ENCODE peak calls at places on chromosomes 3 and 15, in ten cellular contexts. One of them, this sample, is unnamed.

GRCh38 chr3:21624514-21624913 is 126.5 kb downstream of the ZNF385D start:
- DNase-seq in CD8-positive, alpha-beta T cell: no peak
- DNase-seq in iPS-NIHi11: no peak
- DNase-seq in EL: no peak
- DNase-seq in NCI-H1105: no peak
- DNase-seq in activated CD4-positive, alpha-beta T cell treated with anti-CD3 and anti-CD28 coated beads for 1 hour: no peak
- DNase-seq in ACHN: no peak
- DNase-seq in HS-27A: no peak
- DNase-seq in H7: no peak
- DNase-seq in HTR-8/SVneo: no peak
- DNase-seq in this sample: no peak

GRCh38 chr3:171824824-171825221 is 14.5 kb upstream of the PLD1 start:
- DNase-seq in ACHN: peak; percentile 49
- DNase-seq in iPS-NIHi11: no peak
- DNase-seq in CD8-positive, alpha-beta T cell: no peak
- DNase-seq in EL: no peak
- DNase-seq in activated CD4-positive, alpha-beta T cell treated with anti-CD3 and anti-CD28 coated beads for 1 hour: no peak
- DNase-seq in HTR-8/SVneo: no peak
- DNase-seq in NCI-H1105: no peak
- DNase-seq in HS-27A: no peak
- DNase-seq in H7: no peak
- DNase-seq in this sample: no peak

GRCh38 chr3:152364237-152364636 is 95.5 kb downstream of the MBNL1 start:
- DNase-seq in H7: no peak
- DNase-seq in EL: no peak
- DNase-seq in HTR-8/SVneo: no peak
- DNase-seq in iPS-NIHi11: no peak
- DNase-seq in activated CD4-positive, alpha-beta T cell treated with anti-CD3 and anti-CD28 coated beads for 1 hour: no peak
- DNase-seq in CD8-positive, alpha-beta T cell: no peak
- DNase-seq in NCI-H1105: no peak
- DNase-seq in HS-27A: no peak
- DNase-seq in ACHN: no peak
- DNase-seq in this sample: no peak

GRCh38 chr3:114274929-114275328 is 18.9 kb upstream of the TIGIT start:
- DNase-seq in HS-27A: no peak
- DNase-seq in CD8-positive, alpha-beta T cell: no peak
- DNase-seq in HTR-8/SVneo: no peak
- DNase-seq in H7: no peak
- DNase-seq in ACHN: peak; percentile 8
- DNase-seq in iPS-NIHi11: no peak
- DNase-seq in EL: peak; percentile 25
- DNase-seq in activated CD4-positive, alpha-beta T cell treated with anti-CD3 and anti-CD28 coated beads for 1 hour: no peak
- DNase-seq in NCI-H1105: no peak
- DNase-seq in this sample: no peak

GRCh38 chr15:55799287-55800212 is 56.6 kb upstream of the PRTG start:
- DNase-seq in EL: peak; percentile 65
- DNase-seq in ACHN: peak; percentile 58
- DNase-seq in NCI-H1105: no peak
- DNase-seq in HTR-8/SVneo: peak; percentile 75
- DNase-seq in H7: peak; percentile 75
- DNase-seq in CD8-positive, alpha-beta T cell: no peak
- DNase-seq in HS-27A: no peak
- DNase-seq in iPS-NIHi11: peak; percentile 73
- DNase-seq in activated CD4-positive, alpha-beta T cell treated with anti-CD3 and anti-CD28 coated beads for 1 hour: no peak
- DNase-seq in this sample: peak; percentile 38

GRCh38 chr3:134340362-134340997 is 33.8 kb downstream of the AMOTL2 start:
- DNase-seq in HTR-8/SVneo: no peak
- DNase-seq in activated CD4-positive, alpha-beta T cell treated with anti-CD3 and anti-CD28 coated beads for 1 hour: no peak
- DNase-seq in EL: no peak
- DNase-seq in CD8-positive, alpha-beta T cell: no peak
- DNase-seq in ACHN: no peak
- DNase-seq in NCI-H1105: no peak
- DNase-seq in iPS-NIHi11: no peak
- DNase-seq in HS-27A: no peak
- DNase-seq in H7: no peak
- DNase-seq in this sample: no peak

GRCh38 chr3:102074951-102075350 is 225.6 kb downstream of the NFKBIZ start:
- DNase-seq in EL: no peak
- DNase-seq in ACHN: no peak
- DNase-seq in activated CD4-positive, alpha-beta T cell treated with anti-CD3 and anti-CD28 coated beads for 1 hour: no peak
- DNase-seq in iPS-NIHi11: no peak
- DNase-seq in CD8-positive, alpha-beta T cell: no peak
- DNase-seq in HTR-8/SVneo: no peak
- DNase-seq in HS-27A: no peak
- DNase-seq in H7: no peak
- DNase-seq in NCI-H1105: no peak
- DNase-seq in this sample: no peak

GRCh38 chr15:58985443-58985842 is 2.0 kb upstream of the RNF111 start:
- DNase-seq in CD8-positive, alpha-beta T cell: no peak
- DNase-seq in NCI-H1105: no peak
- DNase-seq in HTR-8/SVneo: no peak
- DNase-seq in EL: peak; percentile 27
- DNase-seq in H7: peak; percentile 48
- DNase-seq in ACHN: no peak
- DNase-seq in activated CD4-positive, alpha-beta T cell treated with anti-CD3 and anti-CD28 coated beads for 1 hour: no peak
- DNase-seq in HS-27A: no peak
- DNase-seq in iPS-NIHi11: peak; percentile 20
- DNase-seq in this sample: no peak

GRCh38 chr3:195249858-195250464 is 21.0 kb downstream of the XXYLT1 start:
- DNase-seq in activated CD4-positive, alpha-beta T cell treated with anti-CD3 and anti-CD28 coated beads for 1 hour: no peak
- DNase-seq in CD8-positive, alpha-beta T cell: peak; percentile 21
- DNase-seq in HS-27A: no peak
- DNase-seq in ACHN: no peak
- DNase-seq in NCI-H1105: no peak
- DNase-seq in EL: no peak
- DNase-seq in H7: no peak
- DNase-seq in iPS-NIHi11: no peak
- DNase-seq in HTR-8/SVneo: no peak
- DNase-seq in this sample: no peak

GRCh38 chr15:81297147-81297572 is 26.8 kb downstream of the STARD5 start:
- DNase-seq in ACHN: peak; percentile 42
- DNase-seq in activated CD4-positive, alpha-beta T cell treated with anti-CD3 and anti-CD28 coated beads for 1 hour: no peak
- DNase-seq in CD8-positive, alpha-beta T cell: no peak
- DNase-seq in iPS-NIHi11: no peak
- DNase-seq in NCI-H1105: no peak
- DNase-seq in EL: peak; percentile 37
- DNase-seq in H7: no peak
- DNase-seq in HS-27A: peak; percentile 68
- DNase-seq in HTR-8/SVneo: peak; percentile 22
- DNase-seq in this sample: peak; percentile 68

GRCh38 chr3:12017487-12017886 is 13.3 kb downstream of the SYN2 start:
- DNase-seq in CD8-positive, alpha-beta T cell: no peak
- DNase-seq in iPS-NIHi11: no peak
- DNase-seq in HTR-8/SVneo: no peak
- DNase-seq in EL: no peak
- DNase-seq in ACHN: no peak
- DNase-seq in NCI-H1105: no peak
- DNase-seq in H7: no peak
- DNase-seq in activated CD4-positive, alpha-beta T cell treated with anti-CD3 and anti-CD28 coated beads for 1 hour: no peak
- DNase-seq in HS-27A: no peak
- DNase-seq in this sample: no peak

GRCh38 chr3:39170461-39170860 is 17.1 kb upstream of the CSRNP1 start:
- DNase-seq in HS-27A: no peak
- DNase-seq in activated CD4-positive, alpha-beta T cell treated with anti-CD3 and anti-CD28 coated beads for 1 hour: no peak
- DNase-seq in H7: peak; percentile 73
- DNase-seq in EL: no peak
- DNase-seq in iPS-NIHi11: peak; percentile 46
- DNase-seq in CD8-positive, alpha-beta T cell: no peak
- DNase-seq in HTR-8/SVneo: no peak
- DNase-seq in ACHN: no peak
- DNase-seq in NCI-H1105: no peak
- DNase-seq in this sample: no peak

GRCh38 chr15:101206173-101206572 is 45.7 kb downstream of the CHSY1 start:
- DNase-seq in HTR-8/SVneo: no peak
- DNase-seq in EL: peak; percentile 66
- DNase-seq in iPS-NIHi11: no peak
- DNase-seq in NCI-H1105: no peak
- DNase-seq in ACHN: no peak
- DNase-seq in H7: no peak
- DNase-seq in activated CD4-positive, alpha-beta T cell treated with anti-CD3 and anti-CD28 coated beads for 1 hour: peak; percentile 70
- DNase-seq in HS-27A: no peak
- DNase-seq in CD8-positive, alpha-beta T cell: no peak
- DNase-seq in this sample: no peak

GRCh38 chr3:81295906-81296305 is 465.5 kb downstream of the GBE1 start:
- DNase-seq in activated CD4-positive, alpha-beta T cell treated with anti-CD3 and anti-CD28 coated beads for 1 hour: no peak
- DNase-seq in NCI-H1105: no peak
- DNase-seq in H7: no peak
- DNase-seq in ACHN: no peak
- DNase-seq in HS-27A: no peak
- DNase-seq in HTR-8/SVneo: no peak
- DNase-seq in iPS-NIHi11: no peak
- DNase-seq in EL: no peak
- DNase-seq in CD8-positive, alpha-beta T cell: no peak
- DNase-seq in this sample: no peak

GRCh38 chr3:193933451-193933850 is 202.5 kb upstream of the HES1 start:
- DNase-seq in CD8-positive, alpha-beta T cell: no peak
- DNase-seq in EL: no peak
- DNase-seq in NCI-H1105: no peak
- DNase-seq in ACHN: no peak
- DNase-seq in H7: no peak
- DNase-seq in iPS-NIHi11: no peak
- DNase-seq in HTR-8/SVneo: no peak
- DNase-seq in HS-27A: no peak
- DNase-seq in activated CD4-positive, alpha-beta T cell treated with anti-CD3 and anti-CD28 coated beads for 1 hour: no peak
- DNase-seq in this sample: no peak

GRCh38 chr15:49863431-49864205 is 242.8 kb downstream of the DTWD1 start:
- DNase-seq in H7: no peak
- DNase-seq in iPS-NIHi11: no peak
- DNase-seq in CD8-positive, alpha-beta T cell: no peak
- DNase-seq in HTR-8/SVneo: no peak
- DNase-seq in activated CD4-positive, alpha-beta T cell treated with anti-CD3 and anti-CD28 coated beads for 1 hour: no peak
- DNase-seq in EL: peak; percentile 65
- DNase-seq in HS-27A: no peak
- DNase-seq in ACHN: no peak
- DNase-seq in NCI-H1105: no peak
- DNase-seq in this sample: no peak

GRCh38 chr3:43968465-43968864 is 273.2 kb upstream of the TOPAZ1 start:
- DNase-seq in ACHN: no peak
- DNase-seq in HS-27A: no peak
- DNase-seq in H7: peak; percentile 39
- DNase-seq in HTR-8/SVneo: no peak
- DNase-seq in CD8-positive, alpha-beta T cell: no peak
- DNase-seq in EL: no peak
- DNase-seq in NCI-H1105: peak; percentile 51
- DNase-seq in iPS-NIHi11: no peak
- DNase-seq in activated CD4-positive, alpha-beta T cell treated with anti-CD3 and anti-CD28 coated beads for 1 hour: no peak
- DNase-seq in this sample: no peak

GRCh38 chr3:179852117-179852886 is 184.4 kb downstream of the PEX5L start:
- DNase-seq in EL: peak; percentile 65
- DNase-seq in NCI-H1105: no peak
- DNase-seq in CD8-positive, alpha-beta T cell: no peak
- DNase-seq in HS-27A: no peak
- DNase-seq in H7: peak; percentile 47
- DNase-seq in HTR-8/SVneo: no peak
- DNase-seq in ACHN: peak; percentile 47
- DNase-seq in iPS-NIHi11: peak; percentile 19
- DNase-seq in activated CD4-positive, alpha-beta T cell treated with anti-CD3 and anti-CD28 coated beads for 1 hour: no peak
- DNase-seq in this sample: peak; percentile 26

GRCh38 chr3:121482651-121483050 is 63.1 kb downstream of the POLQ start:
- DNase-seq in NCI-H1105: no peak
- DNase-seq in activated CD4-positive, alpha-beta T cell treated with anti-CD3 and anti-CD28 coated beads for 1 hour: no peak
- DNase-seq in HS-27A: peak; percentile 42
- DNase-seq in ACHN: peak; percentile 61
- DNase-seq in HTR-8/SVneo: peak; percentile 23
- DNase-seq in EL: peak; percentile 82
- DNase-seq in iPS-NIHi11: no peak
- DNase-seq in CD8-positive, alpha-beta T cell: no peak
- DNase-seq in H7: no peak
- DNase-seq in this sample: peak; percentile 79

GRCh38 chr3:155785662-155786295 is 20.3 kb downstream of the C3orf33 start:
- DNase-seq in CD8-positive, alpha-beta T cell: no peak
- DNase-seq in activated CD4-positive, alpha-beta T cell treated with anti-CD3 and anti-CD28 coated beads for 1 hour: no peak
- DNase-seq in NCI-H1105: peak; percentile 46
- DNase-seq in iPS-NIHi11: no peak
- DNase-seq in H7: no peak
- DNase-seq in ACHN: no peak
- DNase-seq in HTR-8/SVneo: no peak
- DNase-seq in EL: no peak
- DNase-seq in HS-27A: no peak
- DNase-seq in this sample: no peak

GRCh38 chr3:12558706-12559105 is 1.8 kb downstream of the MKRN2 start:
- DNase-seq in ACHN: no peak
- DNase-seq in H7: no peak
- DNase-seq in CD8-positive, alpha-beta T cell: no peak
- DNase-seq in EL: no peak
- DNase-seq in HS-27A: no peak
- DNase-seq in NCI-H1105: no peak
- DNase-seq in HTR-8/SVneo: no peak
- DNase-seq in iPS-NIHi11: no peak
- DNase-seq in activated CD4-positive, alpha-beta T cell treated with anti-CD3 and anti-CD28 coated beads for 1 hour: no peak
- DNase-seq in this sample: no peak

GRCh38 chr3:55615694-55616310 is 128.7 kb upstream of the WNT5A start:
- DNase-seq in activated CD4-positive, alpha-beta T cell treated with anti-CD3 and anti-CD28 coated beads for 1 hour: no peak
- DNase-seq in EL: no peak
- DNase-seq in iPS-NIHi11: peak; percentile 58
- DNase-seq in H7: peak; percentile 29
- DNase-seq in HTR-8/SVneo: no peak
- DNase-seq in NCI-H1105: no peak
- DNase-seq in ACHN: no peak
- DNase-seq in HS-27A: no peak
- DNase-seq in CD8-positive, alpha-beta T cell: no peak
- DNase-seq in this sample: no peak

GRCh38 chr3:10328460-10329071 is 7.7 kb upstream of the SEC13 start:
- DNase-seq in HTR-8/SVneo: no peak
- DNase-seq in HS-27A: no peak
- DNase-seq in iPS-NIHi11: no peak
- DNase-seq in CD8-positive, alpha-beta T cell: no peak
- DNase-seq in H7: peak; percentile 76
- DNase-seq in NCI-H1105: no peak
- DNase-seq in activated CD4-positive, alpha-beta T cell treated with anti-CD3 and anti-CD28 coated beads for 1 hour: no peak
- DNase-seq in ACHN: no peak
- DNase-seq in EL: no peak
- DNase-seq in this sample: no peak

GRCh38 chr15:52733078-52733477 is 53.9 kb upstream of the ATOSA start:
- DNase-seq in HTR-8/SVneo: no peak
- DNase-seq in H7: no peak
- DNase-seq in activated CD4-positive, alpha-beta T cell treated with anti-CD3 and anti-CD28 coated beads for 1 hour: no peak
- DNase-seq in HS-27A: no peak
- DNase-seq in iPS-NIHi11: no peak
- DNase-seq in ACHN: no peak
- DNase-seq in CD8-positive, alpha-beta T cell: no peak
- DNase-seq in NCI-H1105: no peak
- DNase-seq in EL: no peak
- DNase-seq in this sample: no peak

GRCh38 chr3:97515076-97515475 is 249.5 kb upstream of the ARL6 start:
- DNase-seq in HTR-8/SVneo: no peak
- DNase-seq in HS-27A: no peak
- DNase-seq in ACHN: no peak
- DNase-seq in EL: no peak
- DNase-seq in NCI-H1105: no peak
- DNase-seq in activated CD4-positive, alpha-beta T cell treated with anti-CD3 and anti-CD28 coated beads for 1 hour: no peak
- DNase-seq in H7: no peak
- DNase-seq in CD8-positive, alpha-beta T cell: no peak
- DNase-seq in iPS-NIHi11: no peak
- DNase-seq in this sample: no peak

GRCh38 chr3:113736548-113737089 is 9.4 kb downstream of the NAA50 start:
- DNase-seq in EL: peak; percentile 72
- DNase-seq in CD8-positive, alpha-beta T cell: no peak
- DNase-seq in activated CD4-positive, alpha-beta T cell treated with anti-CD3 and anti-CD28 coated beads for 1 hour: peak; percentile 11
- DNase-seq in iPS-NIHi11: peak; percentile 16
- DNase-seq in ACHN: peak; percentile 66
- DNase-seq in NCI-H1105: peak; percentile 43
- DNase-seq in HTR-8/SVneo: peak; percentile 33
- DNase-seq in H7: peak; percentile 17
- DNase-seq in HS-27A: peak; percentile 31
- DNase-seq in this sample: no peak

GRCh38 chr15:92921215-92922131 is 21.3 kb downstream of the CHD2 start:
- DNase-seq in NCI-H1105: no peak
- DNase-seq in HS-27A: no peak
- DNase-seq in CD8-positive, alpha-beta T cell: no peak
- DNase-seq in ACHN: no peak
- DNase-seq in EL: peak; percentile 59
- DNase-seq in iPS-NIHi11: no peak
- DNase-seq in activated CD4-positive, alpha-beta T cell treated with anti-CD3 and anti-CD28 coated beads for 1 hour: no peak
- DNase-seq in H7: no peak
- DNase-seq in HTR-8/SVneo: no peak
- DNase-seq in this sample: no peak

GRCh38 chr15:74453925-74454763 is 6.8 kb downstream of the UBL7 start:
- DNase-seq in NCI-H1105: no peak
- DNase-seq in EL: no peak
- DNase-seq in CD8-positive, alpha-beta T cell: no peak
- DNase-seq in H7: peak; percentile 38
- DNase-seq in HS-27A: no peak
- DNase-seq in ACHN: no peak
- DNase-seq in HTR-8/SVneo: no peak
- DNase-seq in activated CD4-positive, alpha-beta T cell treated with anti-CD3 and anti-CD28 coated beads for 1 hour: no peak
- DNase-seq in iPS-NIHi11: no peak
- DNase-seq in this sample: no peak

This sample was measured in HS-5.